ENCODE peak calls at places on chromosomes 5 and 9, in eight cellular contexts. F is DMS 273 treated with DMSO at 0.1 percent for 48 hours; Y is activated T-helper 9 cell treated with anti-CD3 and anti-CD28 coated beads, Interleukin-2, amount 50 U/mL, for 16 hours; K is COR-L47; Q is SIG-M5; S is astrocyte; B is omental fat pad; E is SK-MEL-5. W is an unnamed sample.

GRCh38 chr5:126919566-126919965 is 110.8 kb downstream of the MARCHF3 start:
- DNase-seq in F (no peak), Y (no peak), K (no peak), Q (no peak), S (no peak), B (no peak), E (no peak), W (no peak)

GRCh38 chr5:150515446-150515845 is 7.5 kb downstream of the NDST1 start:
- DNase-seq in F (no peak), Y (no peak), K (no peak), Q (no peak), S (peak; percentile 80), B (peak; percentile 31), E (no peak), W (no peak)

GRCh38 chr5:172453206-172453985 is 929 bp downstream of the SH3PXD2B start:
- DNase-seq in F (peak; percentile 25), Y (no peak), K (no peak), Q (no peak), S (peak; percentile 69), B (no peak), E (peak; percentile 64), W (no peak)

GRCh38 chr9:120475341-120475740 is 104.6 kb downstream of the CDK5RAP2 start:
- DNase-seq in F (no peak), Y (no peak), K (no peak), Q (no peak), S (peak; percentile 87), B (peak; percentile 41), E (no peak), W (no peak)

GRCh38 chr9:84671651-84672467 is 2.3 kb downstream of the NTRK2 start:
- DNase-seq in F (no peak), Y (no peak), K (no peak), Q (no peak), S (no peak), B (no peak), E (no peak), W (no peak)

GRCh38 chr9:130933114-130934046 is 5.7 kb downstream of the FIBCD1 start:
- DNase-seq in F (no peak), Y (no peak), K (no peak), Q (no peak), S (peak; percentile 71), B (no peak), E (no peak), W (no peak)

GRCh38 chr9:92035687-92036410 is 79.4 kb downstream of the SPTLC1 start:
- DNase-seq in F (no peak), Y (no peak), K (no peak), Q (no peak), S (no peak), B (no peak), E (no peak), W (no peak)

GRCh38 chr5:66232701-66233100 is 88.6 kb downstream of the SREK1 start:
- DNase-seq in F (no peak), Y (no peak), K (no peak), Q (no peak), S (peak; percentile 74), B (no peak), E (peak; percentile 99), W (no peak)

GRCh38 chr5:176877793-176878331 is 21.3 kb downstream of the HK3 start:
- DNase-seq in F (no peak), Y (no peak), K (peak; percentile 40), Q (no peak), S (no peak), B (no peak), E (no peak), W (no peak)

GRCh38 chr5:125612356-125613149 is 810.7 kb upstream of the GRAMD2B start:
- DNase-seq in F (no peak), Y (no peak), K (peak; percentile 48), Q (no peak), S (no peak), B (no peak), E (peak; percentile 6), W (no peak)

GRCh38 chr9:23545728-23546127 is 280.3 kb downstream of the ELAVL2 start:
- DNase-seq in F (no peak), Y (no peak), K (no peak), Q (no peak), S (no peak), B (no peak), E (no peak), W (no peak)

GRCh38 chr5:171369056-171369455 is 18.6 kb upstream of the NPM1 start:
- DNase-seq in F (no peak), Y (no peak), K (no peak), Q (no peak), S (no peak), B (no peak), E (no peak), W (no peak)

GRCh38 chr5:111135946-111136345 is 43.8 kb downstream of the WDR36 start:
- DNase-seq in F (no peak), Y (no peak), K (no peak), Q (no peak), S (peak; percentile 44), B (no peak), E (no peak), W (no peak)

GRCh38 chr9:137199411-137200121 is 975 bp downstream of the TPRN start:
- DNase-seq in F (no peak), Y (no peak), K (no peak), Q (no peak), S (no peak), B (no peak), E (no peak), W (no peak)

GRCh38 chr9:35813434-35814105 is 1.3 kb downstream of the HINT2 start:
- DNase-seq in F (no peak), Y (no peak), K (peak; percentile 51), Q (no peak), S (no peak), B (no peak), E (peak; percentile 37), W (no peak)

GRCh38 chr9:6938447-6938846 is 180.7 kb downstream of the KDM4C start:
- DNase-seq in F (peak; percentile 53), Y (no peak), K (no peak), Q (no peak), S (peak; percentile 98), B (no peak), E (peak; percentile 79), W (no peak)

GRCh38 chr5:31062878-31063277 is 130.6 kb upstream of the CDH6 start:
- DNase-seq in F (no peak), Y (no peak), K (no peak), Q (no peak), S (no peak), B (no peak), E (no peak), W (no peak)

GRCh38 chr9:89077519-89077918 is 86.3 kb downstream of the S1PR3 start:
- DNase-seq in F (no peak), Y (no peak), K (no peak), Q (peak; percentile 3), S (no peak), B (no peak), E (no peak), W (no peak)

GRCh38 chr5:141855265-141856029 is 22.8 kb downstream of the PCDH1 start:
- DNase-seq in F (no peak), Y (no peak), K (peak; percentile 75), Q (no peak), S (no peak), B (no peak), E (no peak), W (no peak)

GRCh38 chr9:97873877-97874276 is 20.9 kb downstream of the FOXE1 start:
- DNase-seq in F (no peak), Y (no peak), K (no peak), Q (no peak), S (peak; percentile 15), B (no peak), E (no peak), W (no peak)

GRCh38 chr9:136261686-136262430 is 16.2 kb upstream of the QSOX2 start:
- DNase-seq in F (no peak), Y (no peak), K (no peak), Q (no peak), S (no peak), B (no peak), E (no peak), W (no peak)

GRCh38 chr5:60439552-60439951 is 260.4 kb downstream of the DEPDC1B start:
- DNase-seq in F (no peak), Y (no peak), K (no peak), Q (no peak), S (no peak), B (no peak), E (no peak), W (no peak)

GRCh38 chr9:129617167-129617566 is 3.7 kb downstream of the C9orf50 start:
- DNase-seq in F (no peak), Y (no peak), K (no peak), Q (no peak), S (peak; percentile 72), B (no peak), E (peak; percentile 69), W (peak; percentile 48)

GRCh38 chr5:31847354-31847753 is 208.4 kb downstream of the PDZD2 start:
- DNase-seq in F (no peak), Y (no peak), K (no peak), Q (no peak), S (no peak), B (no peak), E (no peak), W (no peak)

GRCh38 chr5:147483197-147483790 is 26.6 kb downstream of the DPYSL3 start:
- DNase-seq in F (no peak), Y (no peak), K (peak; percentile 87), Q (no peak), S (peak; percentile 62), B (no peak), E (no peak), W (no peak)

GRCh38 chr5:89128097-89128496 is 245.1 kb upstream of the MEF2C start:
- DNase-seq in F (no peak), Y (no peak), K (no peak), Q (no peak), S (no peak), B (no peak), E (no peak), W (no peak)

GRCh38 chr5:3996871-3997410 is 401.3 kb downstream of the IRX1 start:
- DNase-seq in F (no peak), Y (no peak), K (no peak), Q (no peak), S (no peak), B (no peak), E (no peak), W (no peak)

GRCh38 chr5:148897842-148898241 is 71.4 kb downstream of the ADRB2 start:
- DNase-seq in F (no peak), Y (no peak), K (peak; percentile 19), Q (no peak), S (no peak), B (no peak), E (no peak), W (no peak)

GRCh38 chr5:171989276-171989675 is 17.2 kb downstream of the FBXW11 start:
- DNase-seq in F (no peak), Y (no peak), K (no peak), Q (no peak), S (peak; percentile 76), B (no peak), E (no peak), W (no peak)

GRCh38 chr5:51033215-51033614 is 350.0 kb upstream of the ISL1 start:
- DNase-seq in F (no peak), Y (no peak), K (peak; percentile 86), Q (no peak), S (no peak), B (no peak), E (no peak), W (no peak)

GRCh38 chr9:36445800-36446361 is 45.8 kb upstream of the RNF38 start:
- DNase-seq in F (no peak), Y (no peak), K (no peak), Q (no peak), S (no peak), B (no peak), E (no peak), W (no peak)

GRCh38 chr9:98536542-98537173 is 172.1 kb downstream of the GABBR2 start:
- DNase-seq in F (no peak), Y (no peak), K (peak; percentile 17), Q (no peak), S (no peak), B (no peak), E (peak; percentile 65), W (no peak)

GRCh38 chr5:143374496-143375217 is 28.8 kb downstream of the NR3C1 start:
- DNase-seq in F (no peak), Y (no peak), K (no peak), Q (no peak), S (no peak), B (no peak), E (no peak), W (no peak)

GRCh38 chr5:132639706-132640130 is 18.3 kb upstream of the IL13 start:
- DNase-seq in F (no peak), Y (no peak), K (no peak), Q (no peak), S (no peak), B (no peak), E (no peak), W (peak; percentile 80)